ENCODE peak calls at places on chromosomes 3 and 15, in ten cellular contexts. D is Calu3, G is lower lobe of right lung, E is fibroblast of lung, I is stomach, S is upper lobe of right lung, F is foreskin keratinocyte, J is HCT116, N is AG09309, A is dorsolateral prefrontal cortex. U is an unnamed sample.

GRCh38 chr15:71185706-71186105 is 70.4 kb downstream of the THSD4 start:
- DNase-seq in I (no peak), N (no peak), D (no peak), S (no peak), A (no peak), J (no peak), E (no peak), G (no peak), F (no peak), U (no peak)

GRCh38 chr3:168624195-168624594 is 528.5 kb upstream of the GOLIM4 start:
- DNase-seq in E (no peak), F (no peak), D (no peak), A (no peak), I (no peak), S (no peak), J (no peak), N (no peak), G (no peak), U (no peak)

GRCh38 chr3:127254730-127255129 is 33.1 kb downstream of the PRR20G start:
- DNase-seq in D (peak), N (no peak), J (peak), S (no peak), E (no peak), A (no peak), I (no peak), F (peak), G (no peak), U (no peak)

GRCh38 chr3:18579659-18580058 is 154.5 kb upstream of the SATB1 start:
- DNase-seq in G (no peak), E (no peak), A (no peak), I (no peak), S (no peak), D (no peak), J (no peak), N (no peak), F (no peak), U (no peak)

GRCh38 chr3:38564631-38565338 is 68.6 kb downstream of the EXOG start:
- DNase-seq in G (peak), I (no peak), A (no peak), D (no peak), N (no peak), S (peak), E (no peak), J (no peak), F (no peak), U (peak)

GRCh38 chr3:78993375-78993774 is 774.4 kb downstream of the ROBO1 start:
- DNase-seq in G (no peak), E (no peak), N (no peak), I (no peak), S (no peak), D (no peak), J (no peak), F (no peak), A (no peak), U (no peak)

GRCh38 chr3:177946965-177947364 is 589.3 kb upstream of the KCNMB2 start:
- DNase-seq in F (no peak), A (no peak), I (no peak), D (no peak), N (peak), G (no peak), J (no peak), E (no peak), S (no peak), U (no peak)

GRCh38 chr15:101153801-101154656 is 97.8 kb downstream of the CHSY1 start:
- DNase-seq in A (no peak), N (no peak), D (no peak), F (no peak), I (no peak), G (peak), S (no peak), E (no peak), J (no peak), U (no peak)

GRCh38 chr15:51382787-51383186 is 41.3 kb downstream of the GLDN start:
- DNase-seq in G (no peak), S (no peak), D (peak), N (no peak), F (no peak), E (peak), J (peak), A (no peak), I (no peak), U (no peak)
- TF ChIP-seq CTCF in G (peak), S (peak), D (peak), N (peak), F (peak), E (peak), J (peak), A (peak), I (no peak), U (no peak)

DNA sequence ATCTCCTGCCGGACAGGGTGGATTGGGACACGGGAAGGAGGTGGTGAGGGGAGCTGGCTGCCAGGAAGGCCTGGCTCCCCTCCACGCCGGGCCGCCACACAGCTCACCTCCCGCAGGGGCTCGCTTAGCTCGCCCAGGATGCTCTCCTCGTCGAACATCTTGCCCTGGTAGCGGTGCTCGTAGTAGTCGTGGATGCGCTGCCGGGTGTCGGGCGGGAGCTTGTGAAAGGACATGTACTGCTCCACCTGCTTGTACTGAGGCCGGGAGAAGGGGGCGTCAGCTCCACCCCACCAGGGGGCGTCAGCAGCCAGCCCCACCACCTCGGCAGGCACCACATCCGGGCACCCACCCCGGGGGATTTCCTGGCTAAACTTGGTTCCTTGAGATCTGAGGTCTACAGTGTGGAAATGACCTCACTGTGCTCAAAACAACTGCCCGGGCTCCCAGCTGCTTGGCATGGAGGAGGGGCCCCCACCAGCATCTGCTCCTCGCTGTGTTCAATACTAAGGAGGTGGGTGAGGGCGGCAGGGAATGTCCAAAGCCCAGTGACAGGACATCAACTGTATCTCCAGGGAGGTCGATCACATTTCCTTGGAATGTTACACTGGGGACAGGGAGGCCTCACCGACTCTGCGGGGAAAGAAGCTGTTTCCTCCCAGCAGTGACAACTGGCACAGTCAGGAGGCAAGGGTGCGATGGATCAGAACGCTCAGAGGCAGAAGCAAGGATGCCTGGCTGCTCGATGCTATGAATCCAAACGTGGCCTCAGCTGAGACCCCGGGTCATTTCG is 43.4 kb downstream of the HCN4 start:
- DNase-seq in S (peak), G (no peak), D (peak), J (no peak), N (no peak), A (no peak), E (no peak), I (no peak), F (no peak), U (no peak)
- TF ChIP-seq CTCF in S (no peak), G (no peak), D (peak), J (peak), N (peak), A (no peak), E (no peak), I (no peak), F (peak), U (no peak)

DNA sequence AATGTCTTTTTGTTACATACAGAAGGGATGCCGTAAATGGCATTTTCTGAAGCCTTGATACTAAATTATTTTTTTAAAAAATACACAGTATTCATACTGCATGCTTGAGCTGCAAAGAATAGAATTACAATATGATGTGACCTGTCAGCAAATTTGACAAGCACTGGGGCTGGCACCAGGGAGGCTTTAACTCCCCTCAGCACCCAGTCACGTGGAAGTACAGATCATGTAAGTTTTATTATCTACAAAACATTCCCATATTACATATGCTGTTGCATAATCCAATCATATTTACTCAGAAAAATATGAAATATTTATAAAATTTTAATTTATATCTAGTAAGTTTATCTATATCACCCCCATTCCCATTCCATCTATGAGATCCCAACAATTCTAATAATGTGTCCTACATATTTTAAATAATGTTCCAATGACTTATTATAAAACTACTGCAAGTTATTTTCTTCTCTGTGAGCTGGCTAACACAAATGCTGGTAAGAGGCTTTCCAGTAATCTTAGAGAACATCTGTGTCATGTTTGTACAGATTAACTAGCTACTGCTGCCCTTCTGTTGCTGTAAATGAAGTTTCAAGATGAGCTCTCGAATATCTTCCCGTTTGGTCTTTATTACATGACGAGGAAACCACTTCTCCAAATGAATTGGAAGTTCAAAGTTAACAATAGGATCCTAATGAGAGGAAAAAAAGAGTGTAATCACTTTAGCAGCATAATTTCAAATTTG is 5.2 kb upstream of the IMPG2 start:
- DNase-seq in S (no peak), D (no peak), A (no peak), J (no peak), I (no peak), F (no peak), N (no peak), G (no peak), E (no peak), U (no peak)
- TF ChIP-seq CTCF in S (no peak), D (no peak), A (no peak), J (no peak), I (no peak), F (no peak), N (no peak), G (no peak), E (no peak), U (no peak)

GRCh38 chr3:152937234-152937633 is 102.3 kb downstream of the P2RY1 start:
- DNase-seq in G (no peak), F (no peak), N (no peak), D (no peak), E (no peak), A (no peak), S (no peak), I (no peak), J (no peak), U (no peak)
- TF ChIP-seq CTCF in G (no peak), F (peak), N (no peak), D (no peak), E (peak), A (no peak), S (peak), I (no peak), J (no peak), U (no peak)

DNA sequence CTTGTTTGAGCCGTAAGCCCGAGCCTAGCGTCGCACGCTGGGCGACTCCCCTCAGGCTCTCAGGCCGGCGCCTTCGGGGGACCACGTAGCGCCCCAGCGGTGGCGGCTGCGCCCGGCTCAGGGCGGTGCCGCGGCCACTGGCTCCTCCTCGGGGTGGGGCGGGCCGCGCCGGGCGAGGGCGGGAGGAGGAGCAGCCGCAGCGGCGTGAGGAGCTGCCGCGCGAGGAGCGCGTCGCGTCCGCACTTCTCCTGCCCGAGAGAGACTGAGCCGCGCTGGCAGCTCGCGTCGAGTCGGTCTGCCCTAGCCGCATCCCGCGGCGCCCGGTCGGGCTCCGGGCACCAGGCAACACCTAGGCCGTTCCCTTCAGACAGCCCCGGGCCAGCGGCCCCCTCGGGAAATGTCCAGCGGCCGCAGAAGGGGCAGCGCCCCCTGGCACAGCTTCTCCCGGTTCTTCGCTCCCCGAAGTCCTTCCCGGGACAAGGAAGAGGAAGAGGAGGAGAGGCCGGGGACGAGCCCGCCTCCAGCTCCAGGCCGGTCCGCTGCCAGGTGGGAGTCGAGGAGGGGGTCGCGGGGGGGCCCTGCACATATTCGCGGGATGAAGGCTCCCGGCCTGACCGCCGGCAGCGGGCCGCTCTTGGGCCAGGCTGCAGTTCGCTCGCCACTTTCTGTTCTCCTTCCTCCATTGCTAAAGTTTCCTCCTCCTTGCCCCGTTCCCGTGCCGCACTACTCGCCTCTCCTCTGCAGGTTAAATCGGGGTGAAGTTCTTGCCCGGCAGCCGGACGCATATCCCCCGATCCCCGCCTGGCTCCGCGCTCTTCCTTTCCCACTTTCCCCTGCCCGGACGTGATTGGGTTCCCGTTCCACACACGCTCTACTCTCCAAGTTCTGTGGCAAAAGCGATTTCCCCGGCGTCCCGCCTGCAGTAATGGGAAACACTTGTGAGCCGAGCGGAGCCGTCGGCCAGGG is at the start of gene CRYBG3:
- DNase-seq in S (peak), E (peak), J (peak), D (peak), A (peak), G (peak), I (peak), N (no peak), F (peak), U (peak)
- TF ChIP-seq CTCF in S (peak), E (peak), J (peak), D (peak), A (peak), G (peak), I (no peak), N (peak), F (peak), U (no peak)

GRCh38 chr15:57922780-57923179 is 142.7 kb downstream of the ALDH1A2 start:
- DNase-seq in S (peak), G (peak), D (peak), N (no peak), A (no peak), J (peak), F (no peak), I (peak), E (no peak), U (no peak)
- TF ChIP-seq CTCF in S (peak), G (peak), D (no peak), N (no peak), A (no peak), J (no peak), F (no peak), I (no peak), E (no peak), U (no peak)

GRCh38 chr3:184344579-184345350 is 7.4 kb downstream of the FAM131A start:
- DNase-seq in E (no peak), D (no peak), I (no peak), F (no peak), J (no peak), N (no peak), G (no peak), S (no peak), A (no peak), U (no peak)

GRCh38 chr3:184348057-184348382 is 10.6 kb downstream of the FAM131A start:
- DNase-seq in G (no peak), S (no peak), J (no peak), N (no peak), D (no peak), F (no peak), E (no peak), A (no peak), I (no peak), U (no peak)

GRCh38 chr3:184346480-184346879 is 9.1 kb downstream of the FAM131A start:
- DNase-seq in G (no peak), I (no peak), E (no peak), N (no peak), D (no peak), S (no peak), F (no peak), J (no peak), A (no peak), U (no peak)

GRCh38 chr3:184347321-184348056 is 10.1 kb downstream of the FAM131A start:
- DNase-seq in N (no peak), J (no peak), S (no peak), G (no peak), I (no peak), F (no peak), D (no peak), E (peak), A (no peak), U (no peak)

DNA sequence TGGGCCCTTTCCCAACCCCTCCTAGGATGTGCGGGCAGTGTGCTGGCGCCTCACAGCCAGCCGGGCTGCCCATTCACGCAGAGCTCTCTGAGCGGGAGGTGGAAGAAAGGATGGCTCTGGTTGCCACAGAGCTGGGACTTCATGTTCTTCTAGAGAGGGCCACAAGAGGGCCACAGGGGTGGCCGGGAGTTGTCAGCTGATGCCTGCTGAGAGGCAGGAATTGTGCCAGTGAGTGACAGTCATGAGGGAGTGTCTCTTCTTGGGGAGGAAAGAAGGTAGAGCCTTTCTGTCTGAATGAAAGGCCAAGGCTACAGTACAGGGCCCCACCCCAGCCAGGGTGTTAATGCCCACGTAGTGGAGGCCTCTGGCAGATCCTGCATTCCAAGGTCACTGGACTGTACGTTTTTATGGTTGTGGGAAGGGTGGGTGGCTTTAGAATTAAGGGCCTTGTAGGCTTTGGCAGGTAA is 8.3 kb downstream of the FAM131A start:
- DNase-seq in S (peak), N (no peak), J (peak), F (peak), G (peak), E (peak), I (peak), D (peak), A (peak), U (peak)
- TF ChIP-seq CTCF in S (peak), N (peak), J (peak), F (peak), G (peak), E (peak), I (no peak), D (peak), A (peak), U (no peak)

DNA sequence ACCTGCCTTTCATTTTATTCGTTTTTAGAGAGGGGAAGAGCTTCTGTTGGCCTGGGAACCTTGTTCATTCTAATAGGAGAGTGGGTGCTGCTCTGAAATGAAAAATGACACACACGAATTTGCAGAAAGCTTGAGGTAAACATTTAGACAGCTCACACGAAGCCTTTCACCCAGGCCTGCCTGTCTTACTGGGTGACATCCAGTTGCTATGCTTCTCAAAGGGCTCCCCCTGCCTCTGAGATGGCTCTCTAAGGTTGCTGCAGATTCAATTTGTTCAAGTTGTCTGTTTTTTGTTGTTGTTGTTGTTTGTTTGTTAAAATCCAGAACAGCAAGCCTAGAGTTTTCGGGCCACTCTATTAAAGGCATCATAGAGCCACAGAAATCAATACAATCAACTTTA is 18.1 kb downstream of the PEX5L start:
- DNase-seq in E (no peak), D (no peak), F (no peak), N (no peak), S (no peak), J (no peak), G (no peak), I (no peak), A (no peak), U (no peak)
- TF ChIP-seq CTCF in E (no peak), D (no peak), F (no peak), N (no peak), S (no peak), J (no peak), G (no peak), I (no peak), A (peak), U (no peak)